ENCODE peak calls at places on chromosomes 6 and 20, in six cellular contexts. K is astrocyte of the cerebellum; I is nucleus accumbens; F is T-helper 2 cell; W is activated naive CD4-positive, alpha-beta T cell; T is AG10803. N is an unnamed sample.

GRCh38 chr6:79257381-79258205 is 23.1 kb upstream of the HMGN3 start:
- DNase-seq in W (no peak), I (no peak), F (no peak), K (no peak), T (no peak), N (no peak)

GRCh38 chr6:117951783-117952182 is 44.7 kb downstream of the SLC35F1 start:
- DNase-seq in T (no peak), K (peak; percentile 15), I (no peak), F (no peak), W (no peak), N (no peak)

GRCh38 chr20:21235713-21236445 is 67.3 kb upstream of the XRN2 start:
- DNase-seq in T (peak; percentile 67), K (peak; percentile 52), F (no peak), I (no peak), W (peak; percentile 3), N (peak; percentile 75)

GRCh38 chr6:16676376-16676775 is 84.9 kb downstream of the ATXN1 start:
- DNase-seq in I (no peak), W (no peak), T (no peak), F (no peak), K (no peak), N (no peak)

GRCh38 chr6:8855411-8855810 is 420.1 kb upstream of the SLC35B3 start:
- DNase-seq in I (no peak), W (no peak), T (no peak), K (no peak), F (no peak), N (no peak)

GRCh38 chr20:37378785-37379598 is 33.1 kb downstream of the SRC start:
- DNase-seq in F (no peak), K (peak; percentile 6), W (no peak), I (no peak), T (peak; percentile 19), N (peak; percentile 60)

GRCh38 chr6:146352163-146352562 is 191.5 kb upstream of the RAB32 start:
- DNase-seq in I (no peak), W (no peak), T (no peak), K (no peak), F (no peak), N (no peak)

GRCh38 chr6:137799950-137800568 is 67.0 kb upstream of the TNFAIP3 start:
- DNase-seq in I (no peak), T (peak; percentile 48), F (no peak), K (peak; percentile 13), W (no peak), N (no peak)

GRCh38 chr20:4814696-4815252 is 93.1 kb downstream of the PRND start:
- DNase-seq in T (no peak), K (no peak), I (no peak), F (peak; percentile 34), W (peak; percentile 39), N (peak; percentile 85)

GRCh38 chr6:370555-370954 is 21.0 kb upstream of the IRF4 start:
- DNase-seq in F (no peak), I (no peak), K (no peak), W (no peak), T (no peak), N (no peak)

GRCh38 chr6:141988954-141989705 is 143.6 kb upstream of the GJE1 start:
- DNase-seq in T (peak; percentile 78), I (no peak), K (peak; percentile 57), F (no peak), W (no peak), N (no peak)